ENCODE peak calls at places on chromosome 1, in seven cellular contexts. P is skeletal muscle cell; N is HTR-8/SVneo; X is HuH-7.5; L is NCI-H510A; F is stimulated activated CD4-positive, alpha-beta T cell treated with anti-CD3 and anti-CD28 coated beads, Interleukin-1b, Interleukin-23, amount 100 ng/mL, for 48 hours; S is AG10803. U is an unnamed sample.

GRCh38 chr1:46532498-46533178 is 18.8 kb downstream of the KNCN start:
- DNase-seq in F (peak), L (no peak), P (no peak), N (peak), S (peak), X (peak), U (no peak)

GRCh38 chr1:113101588-113101987 is 28.6 kb downstream of the LRIG2 start:
- DNase-seq in P (no peak), X (no peak), S (no peak), F (no peak), L (no peak), N (no peak), U (no peak)

GRCh38 chr1:165143437-165144065 is 213.0 kb downstream of the LMX1A start:
- DNase-seq in X (no peak), S (no peak), L (no peak), P (no peak), F (peak), N (no peak), U (no peak)

GRCh38 chr1:7761103-7761502 is 10.0 kb upstream of the VAMP3 start:
- DNase-seq in N (no peak), S (no peak), X (no peak), L (no peak), F (no peak), P (no peak), U (no peak)

GRCh38 chr1:40034869-40035268 is 5.7 kb upstream of the CAP1 start:
- DNase-seq in L (no peak), S (no peak), X (no peak), F (no peak), N (no peak), P (no peak), U (no peak)

GRCh38 chr1:67888707-67889106 is 55.4 kb upstream of the GNG12 start:
- DNase-seq in N (no peak), P (peak), X (no peak), S (peak), L (no peak), F (no peak), U (peak)

GRCh38 chr1:9350011-9350907 is 57.6 kb downstream of the SPSB1 start:
- DNase-seq in L (no peak), X (no peak), F (no peak), S (peak), P (peak), N (no peak), U (peak)

GRCh38 chr1:164664127-164664526 is 105.1 kb downstream of the PBX1 start:
- DNase-seq in S (no peak), P (no peak), F (no peak), L (no peak), N (no peak), X (no peak), U (no peak)

GRCh38 chr1:197808843-197809242 is 33.6 kb upstream of the DENND1B start:
- DNase-seq in F (no peak), L (no peak), X (no peak), S (no peak), P (no peak), N (no peak), U (no peak)

GRCh38 chr1:31183927-31184554 is 55.6 kb downstream of the NKAIN1 start:
- DNase-seq in P (no peak), S (peak), L (peak), N (peak), F (peak), X (peak), U (no peak)

GRCh38 chr1:210246447-210246846 is 13.9 kb downstream of the SERTAD4 start:
- DNase-seq in S (no peak), L (no peak), F (no peak), N (no peak), P (no peak), X (no peak), U (peak)

GRCh38 chr1:150372580-150372979 is 8.6 kb downstream of the RPRD2 start:
- DNase-seq in N (no peak), P (no peak), X (no peak), L (no peak), F (no peak), S (no peak), U (no peak)

GRCh38 chr1:86811539-86811938 is 102.4 kb downstream of the SELENOF start:
- DNase-seq in F (no peak), P (no peak), L (no peak), N (no peak), X (peak), S (no peak), U (no peak)